ENCODE peak calls at places on chromosomes 6 and 20, in eight cellular contexts. L is Kasumi-1, B is cardiac muscle cell, F is Right ventricle myocardium superior, Y is iPS DF 19.7, M is C1 segment of cervical spinal cord, E is neural progenitor cell, G is SW480. U is an unnamed sample.

GRCh38 chr20:47927944-47928343 is 142.7 kb upstream of the SULF2 start:
- DNase-seq in L (no peak), E (no peak), F (no peak), G (no peak), M (no peak), Y (no peak), B (no peak), U (no peak)

GRCh38 chr6:6386010-6386409 is 65.5 kb upstream of the F13A1 start:
- DNase-seq in E (no peak), M (no peak), F (no peak), L (peak), G (no peak), Y (no peak), B (no peak), U (no peak)

GRCh38 chr20:48208176-48208575 is 422.9 kb upstream of the SULF2 start:
- DNase-seq in M (no peak), F (peak), L (no peak), G (no peak), B (no peak), E (no peak), Y (no peak), U (no peak)

GRCh38 chr6:73985891-73986290 is 289.9 kb downstream of the CD109 start:
- DNase-seq in Y (no peak), M (no peak), G (no peak), E (peak), F (no peak), B (no peak), L (no peak), U (no peak)

GRCh38 chr20:61980647-61981583 is 84.8 kb downstream of the TAF4 start:
- DNase-seq in F (peak), G (peak), B (peak), L (peak), M (no peak), E (peak), Y (no peak), U (peak)

GRCh38 chr6:121858976-121859375 is 423.5 kb downstream of the GJA1 start:
- DNase-seq in M (no peak), E (no peak), F (no peak), B (no peak), Y (no peak), L (no peak), G (no peak), U (no peak)

GRCh38 chr20:16528078-16528477 is 45.2 kb downstream of the KIF16B start:
- DNase-seq in L (no peak), B (no peak), G (peak), M (no peak), Y (no peak), F (no peak), E (no peak), U (peak)

GRCh38 chr6:19811397-19812079 is 25.6 kb upstream of the ID4 start:
- DNase-seq in M (no peak), B (no peak), Y (no peak), L (no peak), E (peak), G (peak), F (no peak), U (no peak)

GRCh38 chr6:136549359-136550044 is 720 bp downstream of the MAP7 start:
- DNase-seq in G (peak), B (peak), E (peak), F (no peak), L (no peak), M (peak), Y (no peak), U (no peak)

GRCh38 chr6:123402052-123402451 is 234.7 kb downstream of the TRDN start:
- DNase-seq in E (no peak), Y (no peak), M (no peak), F (no peak), B (no peak), L (no peak), G (no peak), U (no peak)

GRCh38 chr6:122676688-122677087 is 66.5 kb downstream of the PKIB start:
- DNase-seq in G (no peak), M (no peak), F (no peak), L (no peak), E (no peak), B (no peak), Y (no peak), U (no peak)

GRCh38 chr20:45970646-45971424 is 1.2 kb downstream of the ZNF335 start:
- DNase-seq in E (peak), Y (no peak), F (peak), M (no peak), L (no peak), B (no peak), G (peak), U (no peak)

GRCh38 chr6:14975124-14975815 is 270.6 kb upstream of the JARID2 start:
- DNase-seq in M (no peak), Y (no peak), E (peak), G (no peak), L (no peak), F (no peak), B (no peak), U (no peak)

GRCh38 chr20:63736893-63737689 is 627 bp downstream of the LIME1 start:
- DNase-seq in F (no peak), M (no peak), B (no peak), G (peak), E (no peak), L (no peak), Y (no peak), U (no peak)

GRCh38 chr20:47792021-47792618 is 6.8 kb upstream of the SULF2 start:
- DNase-seq in L (no peak), B (no peak), G (peak), E (no peak), Y (no peak), M (no peak), F (peak), U (no peak)

GRCh38 chr6:21597706-21598273 is 4.2 kb downstream of the SOX4 start:
- DNase-seq in F (no peak), B (peak), M (no peak), E (no peak), Y (no peak), L (no peak), G (no peak), U (no peak)

GRCh38 chr6:131937703-131938631 is 13.2 kb downstream of the CCN2 start:
- DNase-seq in F (no peak), B (no peak), M (no peak), E (no peak), L (no peak), Y (no peak), G (no peak), U (no peak)

GRCh38 chr6:158372570-158372969 is 60.3 kb downstream of the TULP4 start:
- DNase-seq in G (no peak), L (no peak), B (no peak), E (no peak), Y (no peak), M (no peak), F (no peak), U (no peak)

GRCh38 chr20:13877789-13878188 is 93.0 kb downstream of the NDUFAF5 start:
- DNase-seq in L (no peak), M (no peak), G (no peak), B (no peak), F (no peak), E (no peak), Y (no peak), U (no peak)

GRCh38 chr6:149147939-149148718 is 169.4 kb upstream of the TAB2 start:
- DNase-seq in L (no peak), F (no peak), E (no peak), M (no peak), G (no peak), B (no peak), Y (no peak), U (no peak)

GRCh38 chr6:25922301-25922700 is 8.2 kb downstream of the SLC17A2 start:
- DNase-seq in F (no peak), M (no peak), E (no peak), B (no peak), G (no peak), L (no peak), Y (no peak), U (no peak)

GRCh38 chr20:46207031-46207549 is 89.0 kb downstream of the CD40 start:
- DNase-seq in E (no peak), L (no peak), G (peak), B (no peak), M (no peak), Y (no peak), F (peak), U (no peak)

GRCh38 chr6:115191989-115192388 is 849.2 kb upstream of the HS3ST5 start:
- DNase-seq in F (no peak), E (no peak), G (no peak), B (no peak), Y (no peak), M (no peak), L (no peak), U (no peak)

GRCh38 chr20:50953196-50953595 is 5.1 kb downstream of the DPM1 start:
- DNase-seq in E (no peak), L (no peak), B (no peak), Y (no peak), G (no peak), M (no peak), F (no peak), U (no peak)

U was measured in NCI-H460.